ENCODE peak calls at places on chromosomes 6 and 20, in six cellular contexts. One of them, this sample, is unnamed.

GRCh38 chr6:134436950-134437349 is 119.0 kb upstream of the SGK1 start:
- DNase-seq in H1: no peak
- DNase-seq in K562: no peak
- DNase-seq in GM12878: peak; percentile 8
- DNase-seq in HCT116: no peak
- DNase-seq in HepG2: no peak
- DNase-seq in this sample: no peak

GRCh38 chr20:48098099-48098498 is 312.8 kb upstream of the SULF2 start:
- DNase-seq in HCT116: peak; percentile 8
- DNase-seq in H1: no peak
- DNase-seq in GM12878: no peak
- DNase-seq in K562: peak; percentile 29
- DNase-seq in HepG2: no peak
- DNase-seq in this sample: no peak

GRCh38 chr20:37229300-37229699 is 32.3 kb downstream of the GHRH start:
- DNase-seq in H1: peak; percentile 44
- DNase-seq in HCT116: no peak
- DNase-seq in GM12878: no peak
- DNase-seq in HepG2: no peak
- DNase-seq in K562: no peak
- DNase-seq in this sample: no peak

GRCh38 chr20:18679020-18679419 is 91.2 kb downstream of the DTD1 start:
- DNase-seq in GM12878: no peak
- DNase-seq in H1: no peak
- DNase-seq in HCT116: no peak
- DNase-seq in HepG2: no peak
- DNase-seq in K562: no peak
- DNase-seq in this sample: no peak

GRCh38 chr6:16669227-16669626 is 92.0 kb downstream of the ATXN1 start:
- DNase-seq in HepG2: peak; percentile 33
- DNase-seq in H1: no peak
- DNase-seq in GM12878: no peak
- DNase-seq in HCT116: peak; percentile 38
- DNase-seq in K562: no peak
- DNase-seq in this sample: no peak

GRCh38 chr6:128290221-128290620 is 230.2 kb downstream of the PTPRK start:
- DNase-seq in HCT116: no peak
- DNase-seq in GM12878: no peak
- DNase-seq in H1: no peak
- DNase-seq in K562: no peak
- DNase-seq in HepG2: no peak
- DNase-seq in this sample: no peak

GRCh38 chr6:7958464-7958863 is 47.9 kb upstream of the TXNDC5 start:
- DNase-seq in HCT116: no peak
- DNase-seq in HepG2: no peak
- DNase-seq in K562: no peak
- DNase-seq in H1: no peak
- DNase-seq in GM12878: no peak
- DNase-seq in this sample: no peak

GRCh38 chr6:169838291-169839028 is 87.0 kb downstream of the ERMARD start:
- DNase-seq in H1: no peak
- DNase-seq in GM12878: no peak
- DNase-seq in K562: no peak
- DNase-seq in HepG2: no peak
- DNase-seq in HCT116: no peak
- DNase-seq in this sample: peak; percentile 85

GRCh38 chr6:1596088-1596852 is 13.4 kb upstream of the FOXC1 start:
- DNase-seq in HCT116: no peak
- DNase-seq in K562: peak; percentile 89
- DNase-seq in GM12878: no peak
- DNase-seq in HepG2: peak; percentile 50
- DNase-seq in H1: no peak
- DNase-seq in this sample: peak; percentile 91

GRCh38 chr20:21398109-21398480 is 769 bp upstream of the NKX2-4 start:
- DNase-seq in HepG2: no peak
- DNase-seq in K562: no peak
- DNase-seq in HCT116: no peak
- DNase-seq in GM12878: no peak
- DNase-seq in H1: no peak
- DNase-seq in this sample: no peak

GRCh38 chr20:43695571-43695970 is 28.7 kb downstream of the MYBL2 start:
- DNase-seq in HCT116: no peak
- DNase-seq in H1: no peak
- DNase-seq in K562: no peak
- DNase-seq in HepG2: no peak
- DNase-seq in GM12878: no peak
- DNase-seq in this sample: no peak

GRCh38 chr20:43824699-43825402 is 89.8 kb upstream of the TOX2 start:
- DNase-seq in HepG2: peak; percentile 28
- DNase-seq in GM12878: peak; percentile 51
- DNase-seq in H1: no peak
- DNase-seq in K562: no peak
- DNase-seq in HCT116: no peak
- DNase-seq in this sample: peak; percentile 77

GRCh38 chr6:8180327-8181161 is 78.2 kb upstream of the EEF1E1 start:
- DNase-seq in GM12878: no peak
- DNase-seq in H1: no peak
- DNase-seq in HCT116: no peak
- DNase-seq in K562: no peak
- DNase-seq in HepG2: no peak
- DNase-seq in this sample: no peak

GRCh38 chr6:15659181-15659580 is 3.6 kb downstream of the DTNBP1 start:
- DNase-seq in K562: no peak
- DNase-seq in H1: no peak
- DNase-seq in HCT116: no peak
- DNase-seq in GM12878: no peak
- DNase-seq in HepG2: no peak
- DNase-seq in this sample: no peak

GRCh38 chr6:159170999-159171712 is 2.0 kb downstream of the FNDC1 start:
- DNase-seq in HCT116: no peak
- DNase-seq in K562: no peak
- DNase-seq in GM12878: no peak
- DNase-seq in H1: no peak
- DNase-seq in HepG2: no peak
- DNase-seq in this sample: no peak

GRCh38 chr20:10370091-10370887 is 63.7 kb downstream of the MKKS start:
- DNase-seq in K562: no peak
- DNase-seq in HepG2: peak; percentile 99
- DNase-seq in GM12878: no peak
- DNase-seq in HCT116: no peak
- DNase-seq in H1: no peak
- DNase-seq in this sample: no peak

GRCh38 chr20:10367921-10368701 is 65.9 kb downstream of the MKKS start:
- DNase-seq in K562: no peak
- DNase-seq in H1: no peak
- DNase-seq in GM12878: no peak
- DNase-seq in HCT116: no peak
- DNase-seq in HepG2: peak; percentile 93
- DNase-seq in this sample: no peak

GRCh38 chr20:10371467-10371866 is 62.6 kb downstream of the MKKS start:
- DNase-seq in H1: no peak
- DNase-seq in HepG2: no peak
- DNase-seq in GM12878: no peak
- DNase-seq in K562: no peak
- DNase-seq in HCT116: no peak
- DNase-seq in this sample: no peak

GRCh38 chr20:10368702-10369041 is 65.3 kb downstream of the MKKS start:
- DNase-seq in HCT116: no peak
- DNase-seq in GM12878: no peak
- DNase-seq in HepG2: no peak
- DNase-seq in K562: no peak
- DNase-seq in H1: no peak
- DNase-seq in this sample: no peak

DNA sequence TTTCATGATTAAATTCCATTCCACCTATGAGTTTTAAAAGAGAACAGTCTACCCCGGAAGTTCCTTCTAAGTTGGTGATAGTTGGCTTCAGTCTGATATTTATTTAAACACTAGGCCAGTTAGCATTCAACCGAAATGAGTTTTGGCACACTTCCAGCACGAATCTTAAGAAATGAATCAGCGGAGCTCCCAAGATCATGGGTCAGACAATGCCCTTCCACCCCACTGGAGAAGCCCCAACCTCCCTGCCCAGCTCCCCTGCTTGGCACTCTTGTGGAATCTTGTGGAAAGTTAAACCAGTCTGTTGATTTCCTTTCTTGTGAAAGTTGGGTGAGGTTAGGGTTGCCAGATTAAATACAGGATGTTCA is 64.3 kb downstream of the MKKS start:
- DNase-seq in H1: no peak
- DNase-seq in HepG2: no peak
- DNase-seq in HCT116: no peak
- DNase-seq in K562: no peak
- DNase-seq in GM12878: no peak
- DNase-seq in this sample: no peak
- TF ChIP-seq YY1 in H1: no peak
- TF ChIP-seq YY1 in HepG2: no peak
- TF ChIP-seq YY1 in HCT116: no peak
- TF ChIP-seq YY1 in K562: no peak
- TF ChIP-seq YY1 in GM12878: no peak
- TF ChIP-seq YY1 in this sample: no peak

GRCh38 chr6:33749401-33749800 is 2.7 kb upstream of the IP6K3 start:
- DNase-seq in GM12878: no peak
- DNase-seq in H1: no peak
- DNase-seq in HepG2: no peak
- DNase-seq in HCT116: no peak
- DNase-seq in K562: no peak
- DNase-seq in this sample: no peak

GRCh38 chr6:33747823-33748222 is 1.1 kb upstream of the IP6K3 start:
- DNase-seq in H1: no peak
- DNase-seq in HepG2: no peak
- DNase-seq in HCT116: no peak
- DNase-seq in GM12878: no peak
- DNase-seq in K562: no peak
- DNase-seq in this sample: no peak

GRCh38 chr6:33750244-33750991 is 3.7 kb upstream of the IP6K3 start:
- DNase-seq in HCT116: no peak
- DNase-seq in H1: no peak
- DNase-seq in HepG2: no peak
- DNase-seq in K562: no peak
- DNase-seq in GM12878: no peak
- DNase-seq in this sample: no peak

GRCh38 chr6:33746651-33747100 is at the start of gene IP6K3:
- DNase-seq in H1: no peak
- DNase-seq in HCT116: no peak
- DNase-seq in K562: no peak
- DNase-seq in HepG2: no peak
- DNase-seq in GM12878: no peak
- DNase-seq in this sample: peak; percentile 55

GRCh38 chr6:33748851-33749250 is 2.1 kb upstream of the IP6K3 start:
- DNase-seq in H1: no peak
- DNase-seq in K562: no peak
- DNase-seq in HepG2: no peak
- DNase-seq in HCT116: no peak
- DNase-seq in GM12878: no peak
- DNase-seq in this sample: no peak
- TF ChIP-seq YY1 in H1: no peak
- TF ChIP-seq YY1 in K562: no peak
- TF ChIP-seq YY1 in HepG2: no peak
- TF ChIP-seq YY1 in HCT116: no peak
- TF ChIP-seq YY1 in GM12878: no peak
- TF ChIP-seq YY1 in this sample: no peak

GRCh38 chr20:58626076-58626475 is 25.0 kb upstream of the STX16 start:
- DNase-seq in HCT116: no peak
- DNase-seq in K562: no peak
- DNase-seq in GM12878: no peak
- DNase-seq in HepG2: no peak
- DNase-seq in H1: no peak
- DNase-seq in this sample: no peak

GRCh38 chr20:58630063-58630462 is 21.0 kb upstream of the STX16 start:
- DNase-seq in HepG2: no peak
- DNase-seq in GM12878: no peak
- DNase-seq in H1: no peak
- DNase-seq in K562: no peak
- DNase-seq in HCT116: no peak
- DNase-seq in this sample: no peak

GRCh38 chr20:58629213-58629575 is 21.9 kb upstream of the STX16 start:
- DNase-seq in HCT116: no peak
- DNase-seq in HepG2: no peak
- DNase-seq in GM12878: no peak
- DNase-seq in K562: no peak
- DNase-seq in H1: no peak
- DNase-seq in this sample: peak; percentile 61

GRCh38 chr20:58627212-58628072 is 23.6 kb upstream of the STX16 start:
- DNase-seq in HepG2: no peak
- DNase-seq in GM12878: no peak
- DNase-seq in HCT116: no peak
- DNase-seq in K562: no peak
- DNase-seq in H1: no peak
- DNase-seq in this sample: no peak

GRCh38 chr20:58628491-58629212 is 22.4 kb upstream of the STX16 start:
- DNase-seq in H1: no peak
- DNase-seq in HepG2: no peak
- DNase-seq in HCT116: no peak
- DNase-seq in K562: peak; percentile 62
- DNase-seq in GM12878: no peak
- DNase-seq in this sample: no peak
- TF ChIP-seq YY1 in H1: peak; percentile 14
- TF ChIP-seq YY1 in HepG2: no peak
- TF ChIP-seq YY1 in HCT116: no peak
- TF ChIP-seq YY1 in K562: no peak
- TF ChIP-seq YY1 in GM12878: no peak
- TF ChIP-seq YY1 in this sample: no peak

DNA sequence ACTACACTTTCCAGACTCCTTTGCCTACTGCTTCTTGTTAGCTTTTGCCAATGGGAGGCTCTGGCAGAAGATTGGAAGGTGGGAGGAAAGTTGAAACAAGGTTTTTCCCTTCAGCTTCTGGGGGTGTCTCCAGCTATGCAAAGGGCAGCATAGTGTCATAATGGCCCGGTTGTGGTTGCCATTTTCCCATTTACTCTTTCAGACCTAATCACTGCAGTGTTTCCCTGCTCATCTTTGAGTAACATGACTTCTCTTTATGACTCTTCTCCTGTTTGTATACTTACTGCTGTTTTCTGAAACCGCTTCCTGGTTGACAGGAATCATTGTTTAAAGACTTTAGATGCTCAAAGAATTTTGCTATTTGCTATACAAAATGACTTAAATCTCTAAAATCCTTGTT is 19.9 kb downstream of the NRN1 start:
- DNase-seq in H1: no peak
- DNase-seq in K562: no peak
- DNase-seq in GM12878: no peak
- DNase-seq in HepG2: no peak
- DNase-seq in HCT116: no peak
- DNase-seq in this sample: no peak
- TF ChIP-seq YY1 in H1: no peak
- TF ChIP-seq YY1 in K562: no peak
- TF ChIP-seq YY1 in GM12878: no peak
- TF ChIP-seq YY1 in HepG2: no peak
- TF ChIP-seq YY1 in HCT116: no peak
- TF ChIP-seq YY1 in this sample: no peak

GRCh38 chr20:61448396-61448795 is 196.3 kb downstream of the CDH4 start:
- DNase-seq in HCT116: no peak
- DNase-seq in H1: no peak
- DNase-seq in HepG2: no peak
- DNase-seq in GM12878: no peak
- DNase-seq in K562: no peak
- DNase-seq in this sample: no peak
- TF ChIP-seq YY1 in HCT116: no peak
- TF ChIP-seq YY1 in H1: no peak
- TF ChIP-seq YY1 in HepG2: no peak
- TF ChIP-seq YY1 in GM12878: no peak
- TF ChIP-seq YY1 in K562: no peak
- TF ChIP-seq YY1 in this sample: no peak